ENCODE peak calls at places on chromosomes 13 and 19, in nine cellular contexts. L is neural crest cell, A is T-helper 9 cell, R is brain microvascular endothelial cell, P is psoas muscle, M is HL-60, W is NCI-H1694 treated with DMSO at 0.1 percent for 48 hours, C is germinal center, T is colonic mucosa. G is an unnamed sample.

GRCh38 chr13:41756198-41756885 is 204.6 kb downstream of the VWA8 start:
- DNase-seq in R (no peak), P (no peak), W (no peak), M (no peak), T (no peak), L (no peak), C (no peak), A (no peak), G (no peak)

GRCh38 chr19:1857648-1858326 is 5.6 kb downstream of the KLF16 start:
- DNase-seq in R (no peak), T (peak; percentile 94), M (peak; percentile 89), L (no peak), C (no peak), P (no peak), W (no peak), A (no peak), G (no peak)

GRCh38 chr13:31199849-31200635 is at the start of gene B3GLCT:
- DNase-seq in M (no peak), T (peak; percentile 81), P (peak; percentile 81), R (peak; percentile 18), C (peak; percentile 91), A (peak; percentile 72), L (peak; percentile 82), W (peak; percentile 21), G (peak; percentile 88)

GRCh38 chr13:50448535-50448981 is 394.9 kb downstream of the DLEU7 start:
- DNase-seq in M (no peak), P (no peak), A (no peak), W (no peak), T (no peak), L (no peak), C (no peak), R (no peak), G (no peak)

GRCh38 chr13:20489185-20489820 is 36.4 kb downstream of the CRYL1 start:
- DNase-seq in T (no peak), C (peak; percentile 25), L (no peak), A (peak; percentile 28), R (peak; percentile 25), M (no peak), W (peak; percentile 52), P (no peak), G (peak; percentile 60)

GRCh38 chr19:45824041-45824471 is 8.9 kb upstream of the RSPH6A start:
- DNase-seq in M (no peak), R (no peak), C (no peak), T (peak; percentile 53), P (no peak), L (no peak), W (peak; percentile 18), A (no peak), G (no peak)

GRCh38 chr13:36804588-36804987 is 14.4 kb upstream of the RFXAP start:
- DNase-seq in L (no peak), C (no peak), A (no peak), T (peak; percentile 32), R (no peak), M (no peak), P (no peak), W (no peak), G (no peak)

GRCh38 chr13:34578917-34579316 is 363.2 kb upstream of the NBEA start:
- DNase-seq in R (no peak), P (no peak), L (no peak), A (no peak), T (no peak), M (no peak), W (no peak), C (no peak), G (no peak)

GRCh38 chr19:5297272-5297669 is 43.3 kb downstream of the PTPRS start:
- DNase-seq in P (no peak), M (no peak), T (no peak), A (no peak), C (no peak), W (no peak), R (no peak), L (no peak), G (no peak)